ENCODE peak calls at places on chromosomes 3 and 15, in ten cellular contexts. S, Y, P, C, K, O, I, Q, N and F are unnamed samples.

GRCh38 chr15:55789066-55789660 is 46.2 kb upstream of the PRTG start:
- DNase-seq in C (no peak), K (no peak), P (no peak), Q (no peak), N (peak; percentile 50), O (no peak), S (no peak), Y (peak; percentile 36), I (no peak), F (no peak)

GRCh38 chr3:188937389-188937788 is 234.4 kb upstream of the TPRG1 start:
- DNase-seq in C (peak; percentile 51), I (no peak), N (no peak), K (no peak), Q (no peak), Y (no peak), S (no peak), O (peak; percentile 27), P (no peak), F (no peak)

GRCh38 chr15:91857772-91858171 is 4.3 kb downstream of the SLCO3A1 start:
- DNase-seq in I (no peak), Q (no peak), Y (no peak), S (no peak), K (no peak), C (no peak), N (no peak), P (peak; percentile 42), O (no peak), F (no peak)

GRCh38 chr3:188944108-188944507 is 227.7 kb upstream of the TPRG1 start:
- DNase-seq in K (no peak), Y (no peak), N (no peak), P (no peak), O (no peak), I (no peak), S (no peak), C (peak; percentile 58), Q (peak; percentile 64), F (no peak)

GRCh38 chr15:72967397-72967796 is 84.9 kb upstream of the NEO1 start:
- DNase-seq in Q (no peak), C (no peak), I (no peak), S (no peak), Y (no peak), K (no peak), O (no peak), P (no peak), N (no peak), F (no peak)

GRCh38 chr3:51198476-51198875 is 186.6 kb upstream of the MANF start:
- DNase-seq in P (no peak), C (no peak), O (peak; percentile 45), S (no peak), I (no peak), K (no peak), N (no peak), Y (no peak), Q (no peak), F (no peak)

GRCh38 chr3:121243208-121243607 is 302.6 kb downstream of the POLQ start:
- DNase-seq in S (no peak), K (no peak), I (no peak), C (no peak), N (no peak), O (no peak), Y (no peak), P (no peak), Q (no peak), F (no peak)

GRCh38 chr15:48177383-48177874 is 666 bp downstream of the MYEF2 start:
- DNase-seq in Q (peak; percentile 6), O (peak; percentile 64), C (peak; percentile 19), N (no peak), P (no peak), S (peak; percentile 14), I (no peak), Y (no peak), K (no peak), F (no peak)

GRCh38 chr15:62075595-62076279 is 9.0 kb downstream of the C2CD4A start:
- DNase-seq in N (no peak), P (no peak), C (peak; percentile 55), Y (no peak), O (peak; percentile 43), I (no peak), S (no peak), Q (peak; percentile 39), K (peak; percentile 68), F (no peak)

GRCh38 chr3:69671082-69671952 is 67.9 kb upstream of the MITF start:
- DNase-seq in S (peak; percentile 52), Y (no peak), Q (peak; percentile 31), I (no peak), O (no peak), K (no peak), P (no peak), N (no peak), C (peak; percentile 64), F (no peak)

GRCh38 chr15:57486807-57487206 is 104.9 kb upstream of the MYZAP start:
- DNase-seq in Y (no peak), N (no peak), K (no peak), S (no peak), Q (no peak), P (no peak), C (no peak), I (no peak), O (no peak), F (no peak)

GRCh38 chr15:96160269-96160668 is 170.2 kb upstream of the NR2F2 start:
- DNase-seq in I (no peak), Y (no peak), K (no peak), O (peak; percentile 43), Q (peak; percentile 84), S (no peak), P (no peak), C (peak; percentile 68), N (no peak), F (no peak)

GRCh38 chr3:12869025-12869695 is 27.8 kb upstream of the RPL32 start:
- DNase-seq in Y (no peak), C (peak; percentile 10), N (no peak), K (no peak), S (no peak), Q (no peak), O (no peak), P (no peak), I (no peak), F (peak; percentile 68)

GRCh38 chr3:23455775-23456174 is 252.6 kb downstream of the UBE2E2 start:
- DNase-seq in Q (peak; percentile 86), O (peak; percentile 74), I (no peak), K (no peak), Y (no peak), P (no peak), N (no peak), C (peak; percentile 80), S (no peak), F (no peak)

GRCh38 chr15:49860101-49860500 is 239.3 kb downstream of the DTWD1 start:
- DNase-seq in I (no peak), K (no peak), Y (no peak), N (no peak), S (no peak), C (peak; percentile 48), Q (peak; percentile 39), P (no peak), O (peak; percentile 92), F (no peak)

GRCh38 chr15:81265944-81266775 is 57.8 kb downstream of the STARD5 start:
- DNase-seq in K (peak; percentile 42), P (peak; percentile 64), Y (peak; percentile 75), C (peak; percentile 84), N (peak; percentile 71), O (peak; percentile 42), I (peak; percentile 66), S (peak; percentile 50), Q (peak; percentile 63), F (peak; percentile 48)

GRCh38 chr3:107065094-107065861 is 312.0 kb upstream of the CCDC54 start:
- DNase-seq in P (peak; percentile 0), S (no peak), K (no peak), N (no peak), I (peak; percentile 51), Y (no peak), Q (no peak), O (no peak), C (peak; percentile 21), F (no peak)